ENCODE peak calls at places on chromosome 17, in nine cellular contexts. X is right cardiac atrium; U is amniotic stem cell; O is NCI-H1417; P is A549; Q is stimulated activated naive B cell treated with anti-CD40 and anti-IgM and Interleukin-4, amounts not matched to agents 10 μg/mL and 1 μg/mL and 100 μg/mL, for 72 hours; A is NB4; R is fibroblast of lung; F is RCC 7860. E is an unnamed sample.

GRCh38 chr17:76166168-76166567 is 25.1 kb upstream of the FOXJ1 start:
- DNase-seq in X (no peak), O (no peak), F (no peak), R (peak; percentile 17), P (no peak), Q (no peak), U (no peak), A (no peak), E (no peak)

GRCh38 chr17:78839173-78839761 is 1.3 kb downstream of the USP36 start:
- DNase-seq in Q (no peak), R (no peak), U (no peak), A (peak; percentile 14), P (no peak), X (no peak), F (peak; percentile 64), O (no peak), E (no peak)

GRCh38 chr17:72926171-72926570 is 166.3 kb downstream of the SLC39A11 start:
- DNase-seq in P (no peak), Q (no peak), A (no peak), U (no peak), R (no peak), O (no peak), F (no peak), X (no peak), E (no peak)

GRCh38 chr17:78875738-78876597 is 27.0 kb downstream of the CEP295NL start:
- DNase-seq in R (peak; percentile 30), P (no peak), O (no peak), X (peak; percentile 37), Q (no peak), A (peak; percentile 49), F (peak; percentile 48), U (no peak), E (no peak)

GRCh38 chr17:52681486-52681885 is 523.0 kb upstream of the CA10 start:
- DNase-seq in A (no peak), Q (no peak), U (no peak), X (no peak), F (no peak), R (no peak), P (no peak), O (peak; percentile 1), E (no peak)

GRCh38 chr17:50459081-50459676 is 9.5 kb downstream of the CHAD start:
- DNase-seq in R (peak; percentile 12), X (no peak), U (no peak), O (no peak), Q (no peak), F (no peak), A (peak; percentile 91), P (peak; percentile 48), E (no peak)

GRCh38 chr17:33628500-33629336 is 335.6 kb upstream of the ASIC2 start:
- DNase-seq in A (no peak), X (peak; percentile 56), P (no peak), F (no peak), U (no peak), Q (no peak), O (no peak), R (no peak), E (no peak)

GRCh38 chr17:51486885-51487520 is 226.7 kb downstream of the UTP18 start:
- DNase-seq in X (no peak), U (no peak), F (no peak), R (no peak), A (no peak), P (no peak), O (no peak), Q (no peak), E (no peak)

GRCh38 chr17:41527076-41528023 is 758 bp downstream of the KRT19 start:
- DNase-seq in R (no peak), O (peak; percentile 55), X (no peak), A (no peak), Q (no peak), F (no peak), P (no peak), U (no peak), E (no peak)

GRCh38 chr17:6257339-6257738 is 177.6 kb downstream of the AIPL1 start:
- DNase-seq in U (no peak), Q (no peak), P (no peak), F (peak; percentile 66), X (no peak), R (peak; percentile 8), A (no peak), O (no peak), E (peak; percentile 95)

GRCh38 chr17:57773557-57773956 is 28.5 kb upstream of the CCDC182 start:
- DNase-seq in O (no peak), R (no peak), P (no peak), A (peak; percentile 16), F (no peak), Q (no peak), U (no peak), X (no peak), E (no peak)

GRCh38 chr17:17685775-17686291 is 4.6 kb downstream of the RAI1 start:
- DNase-seq in F (peak; percentile 73), U (peak; percentile 59), Q (no peak), A (peak; percentile 57), O (no peak), R (peak; percentile 75), P (peak; percentile 66), X (peak; percentile 72), E (peak; percentile 33)

GRCh38 chr17:30565073-30565935 is 88.1 kb downstream of the GOSR1 start:
- DNase-seq in Q (no peak), R (no peak), O (no peak), A (peak; percentile 55), X (no peak), U (no peak), P (peak; percentile 25), F (no peak), E (peak; percentile 32)

GRCh38 chr17:17313350-17313991 is 10.3 kb downstream of the NT5M start:
- DNase-seq in O (no peak), A (peak; percentile 62), R (no peak), Q (peak; percentile 53), U (no peak), F (no peak), X (peak; percentile 54), P (peak; percentile 71), E (peak; percentile 40)

GRCh38 chr17:45311762-45312476 is 4.9 kb downstream of the MAP3K14 start:
- DNase-seq in X (peak; percentile 85), O (no peak), A (no peak), P (peak; percentile 59), R (no peak), Q (peak; percentile 82), U (no peak), F (peak; percentile 94), E (no peak)

GRCh38 chr17:5506307-5506706 is 19.9 kb downstream of the MIS12 start:
- DNase-seq in R (no peak), P (no peak), F (no peak), Q (no peak), O (no peak), A (no peak), X (no peak), U (no peak), E (no peak)

GRCh38 chr17:50834786-50835562 is 412 bp upstream of the WFIKKN2 start:
- DNase-seq in P (no peak), U (no peak), R (peak; percentile 42), X (peak; percentile 81), F (no peak), A (no peak), O (peak; percentile 36), Q (no peak), E (no peak)

GRCh38 chr17:64059756-64060155 is 39.3 kb upstream of the ICAM2 start:
- DNase-seq in A (no peak), O (no peak), P (no peak), Q (no peak), U (no peak), R (no peak), F (no peak), X (no peak), E (no peak)

GRCh38 chr17:64707077-64707591 is 45.0 kb upstream of the SMURF2 start:
- DNase-seq in U (peak; percentile 93), F (peak; percentile 99), O (no peak), R (peak; percentile 97), A (peak; percentile 43), X (peak; percentile 96), Q (no peak), P (peak; percentile 97), E (peak; percentile 91)

GRCh38 chr17:76277300-76278267 is 12.4 kb downstream of the UBALD2 start:
- DNase-seq in R (no peak), P (no peak), X (peak; percentile 42), F (no peak), O (no peak), A (no peak), U (no peak), Q (no peak), E (no peak)

GRCh38 chr17:31424944-31425582 is 33.6 kb downstream of the RAB11FIP4 start:
- DNase-seq in Q (no peak), A (no peak), R (no peak), U (no peak), O (no peak), F (no peak), P (no peak), X (no peak), E (no peak)

GRCh38 chr17:50101346-50102163 is 6.4 kb downstream of the PDK2 start:
- DNase-seq in F (peak; percentile 22), Q (no peak), O (no peak), A (peak; percentile 50), X (peak; percentile 82), P (no peak), R (peak; percentile 65), U (no peak), E (no peak)

GRCh38 chr17:83071966-83072562 is 7.3 kb upstream of the METRNL start:
- DNase-seq in Q (no peak), A (peak; percentile 85), X (peak; percentile 20), P (no peak), R (no peak), O (no peak), U (no peak), F (no peak), E (no peak)

E was measured in A673.